ENCODE peak calls at places on chromosome 22, in nine cellular contexts. J is A549, C is neural progenitor cell, M is stomach, B is cardiac muscle cell, Q is pancreas, U is transverse colon, N is GM23338, O is psoas muscle. X is an unnamed sample.

GRCh38 chr22:47443836-47444745 is 681.6 kb downstream of the TBC1D22A start:
- DNase-seq in J (no peak), M (no peak), O (no peak), Q (no peak), C (no peak), N (no peak), B (no peak), U (no peak), X (no peak)

GRCh38 chr22:38017272-38017920 is 33.0 kb upstream of the SOX10 start:
- DNase-seq in U (peak), N (no peak), B (peak), O (peak), C (no peak), J (no peak), M (peak), Q (peak), X (no peak)

GRCh38 chr22:37300551-37301017 is 18.3 kb downstream of the CYTH4 start:
- DNase-seq in N (no peak), M (no peak), J (no peak), B (no peak), U (no peak), C (no peak), Q (no peak), O (no peak), X (no peak)

GRCh38 chr22:46148336-46148735 is 2.0 kb upstream of the PPARA start:
- DNase-seq in J (no peak), Q (no peak), B (no peak), U (peak), M (no peak), C (no peak), O (no peak), N (no peak), X (no peak)

GRCh38 chr22:46881373-46882118 is 119.1 kb downstream of the TBC1D22A start:
- DNase-seq in Q (no peak), B (no peak), M (no peak), J (no peak), O (no peak), C (no peak), N (no peak), U (no peak), X (no peak)

GRCh38 chr22:48478124-48478523 is 1349.5 kb downstream of the BRD1 start:
- DNase-seq in C (no peak), M (no peak), Q (no peak), O (no peak), B (no peak), J (no peak), U (no peak), N (no peak), X (no peak)

GRCh38 chr22:25076281-25076680 is 123.4 kb upstream of the CRYBB3 start:
- DNase-seq in U (no peak), N (no peak), J (no peak), C (no peak), O (no peak), B (no peak), M (no peak), Q (no peak), X (no peak)

GRCh38 chr22:28629420-28630184 is 50.0 kb downstream of the TTC28 start:
- DNase-seq in Q (no peak), N (peak), U (no peak), M (no peak), O (no peak), J (peak), C (peak), B (peak), X (no peak)

GRCh38 chr22:46789992-46790391 is 27.5 kb downstream of the TBC1D22A start:
- DNase-seq in U (no peak), N (no peak), C (no peak), B (peak), J (no peak), M (no peak), Q (no peak), O (no peak), X (no peak)

GRCh38 chr22:48650323-48651035 is 1177.2 kb downstream of the BRD1 start:
- DNase-seq in U (no peak), N (no peak), Q (no peak), J (no peak), C (no peak), M (no peak), O (peak), B (no peak), X (no peak)

GRCh38 chr22:47071812-47072641 is 309.6 kb downstream of the TBC1D22A start:
- DNase-seq in U (no peak), M (no peak), B (no peak), O (no peak), N (no peak), Q (no peak), C (no peak), J (no peak), X (no peak)

GRCh38 chr22:26986884-26987283 is 329.5 kb downstream of the MIAT start:
- DNase-seq in O (no peak), U (no peak), N (no peak), J (no peak), C (peak), Q (no peak), B (no peak), M (no peak), X (no peak)

GRCh38 chr22:49353185-49353584 is 474.5 kb downstream of the BRD1 start:
- DNase-seq in B (no peak), Q (no peak), O (no peak), M (peak), C (no peak), J (no peak), N (no peak), U (no peak), X (no peak)

GRCh38 chr22:30004689-30005088 is 75.6 kb upstream of the HORMAD2 start:
- DNase-seq in B (no peak), Q (no peak), O (no peak), J (no peak), M (no peak), N (no peak), U (no peak), C (no peak), X (no peak)

GRCh38 chr22:38824587-38824986 is 19.2 kb downstream of the NPTXR start:
- DNase-seq in B (peak), U (peak), C (peak), O (no peak), Q (peak), M (peak), J (peak), N (peak), X (peak)

GRCh38 chr22:49100316-49100715 is 727.4 kb downstream of the BRD1 start:
- DNase-seq in O (no peak), C (no peak), J (no peak), M (no peak), Q (no peak), N (no peak), B (no peak), U (no peak), X (no peak)

GRCh38 chr22:30572840-30573593 is 1.4 kb downstream of the GAL3ST1 start:
- DNase-seq in J (peak), B (no peak), U (peak), O (peak), C (no peak), M (no peak), Q (peak), N (no peak), X (no peak)

GRCh38 chr22:30206964-30207363 is 39.6 kb downstream of the LIF start:
- DNase-seq in M (peak), B (peak), J (peak), U (no peak), C (peak), O (no peak), N (peak), Q (peak), X (no peak)

GRCh38 chr22:29820941-29821789 is 16.9 kb downstream of the ASCC2 start:
- DNase-seq in N (no peak), M (peak), J (peak), B (peak), U (peak), Q (peak), O (peak), C (no peak), X (peak)

GRCh38 chr22:40525250-40525884 is 111.2 kb downstream of the MRTFA start:
- DNase-seq in Q (peak), B (peak), J (peak), O (peak), C (peak), M (peak), U (peak), N (peak), X (no peak)

GRCh38 chr22:50640857-50641647 is 13.1 kb upstream of the ARSA start:
- DNase-seq in J (no peak), O (no peak), Q (no peak), M (peak), U (no peak), N (no peak), B (no peak), C (peak), X (no peak)

DNA sequence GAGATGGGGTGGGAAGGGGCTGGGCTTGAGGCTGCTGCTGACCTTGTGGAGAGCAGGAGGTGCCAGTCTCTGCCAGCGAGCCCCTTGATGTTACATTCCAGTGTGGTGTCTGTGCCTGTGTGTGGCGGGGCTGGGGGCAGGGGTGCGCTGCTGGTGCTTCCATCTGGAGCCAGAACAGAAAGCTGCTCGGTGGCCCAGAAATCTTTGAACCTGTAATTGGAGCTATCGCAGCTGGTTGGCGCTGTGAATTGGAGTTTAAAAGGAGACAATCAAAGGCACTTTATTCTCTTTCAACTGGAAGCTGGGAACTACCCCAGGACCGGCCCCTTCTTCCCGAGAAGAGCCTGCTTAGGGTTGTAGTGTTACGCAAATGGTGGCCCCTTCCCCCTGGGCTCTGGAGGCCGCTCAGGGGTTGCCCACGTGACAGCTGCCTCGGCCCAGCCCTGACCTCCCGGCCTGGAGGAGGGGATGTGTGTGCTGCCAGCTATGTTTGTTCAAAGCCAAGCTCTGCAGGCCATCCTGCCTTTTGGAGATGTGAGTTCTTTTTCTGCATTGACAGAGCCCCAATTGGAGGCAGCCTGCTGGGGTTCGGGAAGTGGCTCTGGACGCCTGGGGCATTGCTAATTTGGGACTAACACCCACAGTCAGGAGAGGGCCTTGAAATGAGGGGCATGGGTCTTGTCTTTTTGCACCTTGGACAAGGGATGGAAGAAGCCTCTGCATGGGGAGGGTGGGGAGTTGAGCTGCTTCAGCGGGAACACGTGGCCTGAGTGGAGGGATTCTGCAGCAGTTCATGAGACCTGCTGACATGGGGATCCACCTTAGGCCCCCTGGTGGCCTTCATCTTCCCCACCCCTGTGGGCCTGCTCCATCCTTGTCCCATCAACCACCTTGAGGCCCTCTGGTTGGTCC is 14.0 kb upstream of the ARSA start:
- DNase-seq in U (no peak), O (no peak), C (peak), M (no peak), N (peak), Q (no peak), B (peak), J (no peak), X (no peak)
- TF ChIP-seq CTCF in U (no peak), O (no peak), C (peak), M (no peak), N (peak), Q (no peak), B (peak), J (no peak), X (no peak)

DNA sequence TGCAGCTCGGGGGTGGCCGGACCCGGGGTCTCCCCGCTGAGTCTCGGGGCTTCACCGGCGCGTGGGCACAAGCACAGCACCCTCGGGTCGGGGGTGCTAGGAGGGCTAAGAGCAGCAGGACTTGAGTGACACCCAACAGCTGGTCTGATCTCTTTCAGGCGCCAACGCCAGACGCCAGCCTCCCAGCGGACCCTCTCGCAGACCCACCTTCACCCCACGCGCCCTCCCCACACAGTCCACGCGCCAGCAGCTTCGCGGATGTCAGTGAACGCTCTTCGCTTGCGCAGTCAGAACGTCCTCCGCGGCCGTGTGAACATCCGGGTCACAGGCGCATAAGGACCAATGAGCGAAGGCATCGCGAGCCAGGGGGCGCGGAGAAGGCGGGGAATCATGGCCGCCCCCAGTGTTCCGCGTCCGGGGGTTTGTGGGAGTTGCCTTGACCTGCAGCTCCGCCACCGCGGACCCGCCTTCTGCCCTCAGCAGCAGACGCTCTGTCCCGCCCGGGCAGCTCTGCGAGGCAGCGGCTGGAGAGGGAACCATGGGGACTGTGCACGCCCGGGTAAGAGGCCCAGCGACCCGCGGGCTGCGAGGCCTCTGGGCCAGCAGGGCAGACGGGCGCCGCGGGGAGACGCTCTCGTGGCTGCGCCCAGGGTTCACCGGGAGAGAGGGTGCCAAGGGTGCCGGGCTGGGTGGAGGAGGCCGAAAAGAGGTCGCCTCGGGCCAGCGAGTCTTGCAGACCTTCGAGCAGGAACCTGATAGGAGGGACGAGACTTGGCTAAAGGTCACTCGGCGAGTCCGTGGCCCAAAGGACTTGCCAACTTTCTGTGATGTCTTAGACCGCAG is at the start of gene SAMM50:
- DNase-seq in J (peak), N (peak), O (peak), M (peak), B (peak), U (peak), C (peak), Q (peak), X (peak)
- TF ChIP-seq CTCF in J (no peak), N (no peak), O (no peak), M (no peak), B (no peak), U (no peak), C (no peak), Q (no peak), X (no peak)

GRCh38 chr22:23775779-23776375 is 3.2 kb downstream of the MMP11 start:
- DNase-seq in C (no peak), Q (no peak), M (no peak), B (no peak), O (no peak), N (no peak), J (peak), U (no peak), X (no peak)
- TF ChIP-seq CTCF in C (no peak), Q (no peak), M (no peak), B (no peak), O (no peak), N (no peak), J (no peak), U (no peak), X (no peak)

GRCh38 chr22:32531228-32531627 is 56.6 kb downstream of the FBXO7 start:
- DNase-seq in B (no peak), N (no peak), M (no peak), U (no peak), O (no peak), C (no peak), J (no peak), Q (no peak), X (no peak)
- TF ChIP-seq CTCF in B (no peak), N (no peak), M (no peak), U (no peak), O (no peak), C (no peak), J (no peak), Q (no peak), X (no peak)

GRCh38 chr22:23984430-23984829 is 4.5 kb downstream of the GSTT2 start:
- DNase-seq in U (no peak), B (peak), C (no peak), J (peak), Q (peak), N (peak), O (peak), M (no peak), X (peak)
- TF ChIP-seq CTCF in U (no peak), B (peak), C (no peak), J (peak), Q (peak), N (peak), O (peak), M (peak), X (peak)

DNA sequence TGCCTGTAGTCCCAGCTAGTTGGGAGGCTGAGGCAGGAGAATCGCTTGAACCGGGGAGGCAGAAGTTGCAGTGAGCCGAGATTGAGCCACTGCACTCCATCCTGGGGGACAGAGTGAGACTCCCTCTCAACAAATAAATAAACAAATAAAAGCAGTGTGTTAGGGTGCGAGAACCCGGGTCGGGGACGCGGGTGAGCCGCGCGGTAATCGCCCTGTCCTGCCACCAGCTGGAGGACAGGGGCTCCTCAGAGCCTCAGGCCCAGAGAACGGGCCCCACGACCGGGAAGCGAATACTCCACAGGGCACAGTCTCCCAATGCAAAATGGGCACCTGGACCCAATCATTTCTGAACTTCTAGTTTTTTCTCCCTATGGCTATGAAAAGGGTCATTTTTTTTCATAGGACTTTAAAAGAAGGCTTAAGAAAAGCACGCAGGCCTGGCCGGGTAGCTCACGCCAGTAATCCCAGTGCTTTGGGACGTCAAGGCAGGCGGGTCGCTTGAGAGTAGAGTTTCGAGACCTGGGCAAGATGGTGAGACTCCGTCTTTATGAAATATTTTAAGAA is 744 bp upstream of the MCM5 start:
- DNase-seq in N (peak), C (no peak), Q (no peak), O (no peak), U (no peak), B (no peak), J (no peak), M (no peak), X (no peak)
- TF ChIP-seq CTCF in N (no peak), C (no peak), Q (no peak), O (no peak), U (no peak), B (no peak), J (no peak), M (no peak), X (no peak)

GRCh38 chr22:42074846-42075245 is 798 bp downstream of the PHETA2 start:
- DNase-seq in N (no peak), Q (no peak), M (no peak), O (peak), U (no peak), B (no peak), C (no peak), J (no peak), X (no peak)

GRCh38 chr22:42074153-42074750 is at the start of gene PHETA2:
- DNase-seq in J (no peak), U (peak), N (peak), Q (peak), B (peak), C (peak), O (peak), M (peak), X (peak)

GRCh38 chr22:42070517-42071422 is at the start of gene NAGA:
- DNase-seq in B (peak), Q (peak), M (peak), C (peak), U (peak), O (peak), N (peak), J (peak), X (peak)

GRCh38 chr22:42073568-42074152 is 388 bp upstream of the PHETA2 start:
- DNase-seq in J (no peak), B (no peak), M (no peak), O (no peak), U (no peak), N (no peak), Q (no peak), C (no peak), X (no peak)

DNA sequence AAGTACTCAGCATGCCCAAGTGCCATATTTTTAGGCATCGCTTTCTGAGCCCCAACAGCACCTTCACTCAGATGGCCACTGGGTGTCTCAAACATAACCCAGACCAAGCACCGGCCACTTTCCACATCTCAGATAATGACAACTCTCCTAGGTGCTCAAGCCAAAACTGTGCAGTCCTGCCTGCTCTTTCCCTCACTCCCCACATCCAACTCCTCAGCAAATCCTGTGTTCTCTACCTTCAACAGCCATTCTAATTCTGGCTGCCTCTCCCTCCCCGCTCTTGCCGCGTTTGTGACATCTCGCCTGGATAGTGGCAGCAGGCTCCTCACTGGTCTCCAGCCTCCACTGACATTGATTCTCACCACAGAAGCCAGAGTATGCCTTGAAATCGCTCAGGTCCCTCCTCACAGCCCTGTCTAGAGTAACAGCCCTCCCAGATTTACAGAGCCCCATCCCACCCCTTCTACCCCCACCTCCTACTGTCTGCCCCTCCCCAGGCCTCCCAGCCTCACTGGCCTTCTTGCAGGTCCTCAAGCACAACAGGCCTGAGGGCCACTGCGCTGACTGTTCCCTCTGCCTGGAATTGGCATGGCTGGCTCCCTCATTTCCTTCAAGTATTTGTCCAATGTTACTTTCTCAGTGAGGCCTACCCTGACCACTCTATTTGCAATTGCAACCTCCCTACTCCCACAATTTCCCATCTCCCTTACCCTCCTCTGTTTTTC is 1.3 kb upstream of the PHETA2 start:
- DNase-seq in U (no peak), N (no peak), O (no peak), M (no peak), B (no peak), J (no peak), Q (no peak), C (no peak), X (no peak)
- TF ChIP-seq CTCF in U (no peak), N (peak), O (no peak), M (no peak), B (no peak), J (no peak), Q (no peak), C (no peak), X (no peak)

GRCh38 chr22:50481045-50481439 is 301 bp upstream of the ADM2 start:
- DNase-seq in M (no peak), O (no peak), J (no peak), U (no peak), Q (no peak), B (no peak), N (peak), C (peak), X (no peak)
- TF ChIP-seq CTCF in M (no peak), O (no peak), J (no peak), U (no peak), Q (no peak), B (no peak), N (no peak), C (no peak), X (no peak)

GRCh38 chr22:43110444-43110926 is at the start of gene BIK:
- DNase-seq in N (peak), O (no peak), B (peak), C (peak), J (peak), Q (peak), U (peak), M (peak), X (peak)
- TF ChIP-seq CTCF in N (no peak), O (no peak), B (peak), C (no peak), J (no peak), Q (no peak), U (no peak), M (no peak), X (no peak)

X was measured in GM20000.